ENCODE peak calls at places on chromosomes 2 and 18, in five cellular contexts. M, V, X, Z and H are unnamed samples.

GRCh38 chr2:101418704-101419663 is 31.7 kb upstream of the CREG2 start:
- DNase-seq in Z (peak), V (peak), X (peak), M (no peak), H (no peak)

GRCh38 chr2:129735576-129735975 is 243.9 kb upstream of the RAB6C start:
- DNase-seq in V (no peak), M (no peak), X (no peak), Z (no peak), H (no peak)

GRCh38 chr2:15177103-15177502 is 384.0 kb downstream of the NBAS start:
- DNase-seq in X (peak), V (peak), Z (no peak), M (no peak), H (no peak)

GRCh38 chr2:113965644-113966043 is 75.8 kb downstream of the ACTR3 start:
- DNase-seq in Z (no peak), V (peak), X (peak), M (no peak), H (no peak)

GRCh38 chr2:170535552-170535951 is 179.6 kb upstream of the SP5 start:
- DNase-seq in Z (no peak), X (no peak), M (no peak), V (no peak), H (no peak)

GRCh38 chr2:199596549-199596948 is 138.8 kb upstream of the SATB2 start:
- DNase-seq in X (no peak), V (peak), Z (no peak), M (no peak), H (no peak)

GRCh38 chr2:61173116-61173515 is 11.1 kb downstream of the C2orf74 start:
- DNase-seq in M (no peak), X (no peak), V (no peak), Z (no peak), H (no peak)

GRCh38 chr2:72211777-72212515 is 64.3 kb upstream of the CYP26B1 start:
- DNase-seq in M (no peak), V (peak), Z (no peak), X (no peak), H (no peak)

GRCh38 chr2:165349181-165349580 is 110.0 kb downstream of the SCN2A start:
- DNase-seq in Z (no peak), M (no peak), X (no peak), V (no peak), H (no peak)

GRCh38 chr2:241183221-241183620 is 5.3 kb upstream of the ANO7 start:
- DNase-seq in M (no peak), X (no peak), V (no peak), Z (no peak), H (no peak)

GRCh38 chr2:72180351-72180750 is 32.7 kb upstream of the CYP26B1 start:
- DNase-seq in V (no peak), X (no peak), Z (no peak), M (no peak), H (no peak)

GRCh38 chr2:75076088-75076487 is 117.6 kb downstream of the POLE4 start:
- DNase-seq in M (no peak), Z (no peak), X (no peak), V (no peak), H (no peak)

GRCh38 chr2:229081411-229081810 is 189.7 kb downstream of the PID1 start:
- DNase-seq in X (no peak), Z (no peak), V (no peak), M (no peak), H (no peak)

GRCh38 chr18:79260510-79260909 is 135.2 kb upstream of the NFATC1 start:
- DNase-seq in Z (no peak), X (no peak), M (no peak), V (no peak), H (no peak)

GRCh38 chr18:45839415-45840395 is 14.2 kb downstream of the SIGLEC15 start:
- DNase-seq in M (no peak), V (peak), X (no peak), Z (no peak), H (no peak)

GRCh38 chr2:239818086-239818485 is 207.1 kb downstream of the NDUFA10 start:
- DNase-seq in M (no peak), V (no peak), Z (no peak), X (no peak), H (peak)

GRCh38 chr2:11480859-11481258 is 14.9 kb upstream of the E2F6 start:
- DNase-seq in V (no peak), X (no peak), M (no peak), Z (no peak), H (no peak)

GRCh38 chr2:241300000-241300399 is 15.5 kb downstream of the HDLBP start:
- DNase-seq in X (peak), M (no peak), Z (no peak), V (no peak), H (no peak)

GRCh38 chr2:50765590-50765989 is 266.3 kb downstream of the NRXN1 start:
- DNase-seq in Z (no peak), M (no peak), V (no peak), X (no peak), H (no peak)

GRCh38 chr2:168494190-168494711 is 38.2 kb downstream of the CERS6 start:
- DNase-seq in M (no peak), V (no peak), Z (no peak), X (no peak), H (no peak)

GRCh38 chr2:96117701-96118588 is 1.6 kb upstream of the ADRA2B start:
- DNase-seq in M (no peak), Z (no peak), V (no peak), X (no peak), H (no peak)

GRCh38 chr2:167212054-167212648 is 323.9 kb downstream of the XIRP2 start:
- DNase-seq in M (no peak), V (peak), X (no peak), Z (no peak), H (no peak)

GRCh38 chr2:206392118-206392517 is 51.2 kb upstream of the ADAM23 start:
- DNase-seq in V (peak), X (no peak), Z (no peak), M (no peak), H (no peak)

GRCh38 chr18:27789406-27789805 is 387.5 kb downstream of the CDH2 start:
- DNase-seq in X (no peak), Z (no peak), M (no peak), V (no peak), H (no peak)

GRCh38 chr2:7744827-7745226 is 827.6 kb downstream of the RNF144A start:
- DNase-seq in V (peak), Z (no peak), M (no peak), X (peak), H (no peak)

GRCh38 chr2:48233005-48233404 is 296.9 kb upstream of the STON1 start:
- DNase-seq in M (no peak), Z (no peak), X (no peak), V (peak), H (no peak)

GRCh38 chr18:3725100-3725499 is 275.1 kb downstream of the TGIF1 start:
- DNase-seq in X (no peak), V (no peak), Z (no peak), M (no peak), H (no peak)

GRCh38 chr2:128345436-128346165 is 26.9 kb upstream of the HS6ST1 start:
- DNase-seq in V (no peak), X (no peak), Z (no peak), M (no peak), H (no peak)

GRCh38 chr18:41347057-41347456 is 608.0 kb upstream of the PIK3C3 start:
- DNase-seq in M (no peak), Z (no peak), V (peak), X (no peak), H (no peak)